ENCODE peak calls at places on chromosome 5, in nine cellular contexts. Y is GM13976; B is stimulated activated CD8-positive, alpha-beta memory T cell treated with anti-CD3 and anti-CD28 coated beads, Interleukin-7, amount 100 ng/mL, for 1 hour; N is LoVo; R is epithelial cell of prostate; A is H4; S is Right ventricle myocardium superior; J is AG08395; M is NCI-H187 treated with DMSO at 0.1 percent for 48 hours. Q is an unnamed sample.

GRCh38 chr5:134188092-134188491 is 11.3 kb upstream of the SKP1 start:
- DNase-seq in Y (no peak), B (no peak), N (no peak), R (no peak), A (no peak), S (no peak), J (no peak), M (no peak), Q (no peak)

GRCh38 chr5:87912419-87912818 is 356.2 kb downstream of the TMEM161B start:
- DNase-seq in Y (no peak), B (no peak), N (no peak), R (no peak), A (no peak), S (no peak), J (no peak), M (no peak), Q (no peak)

GRCh38 chr5:2869471-2869870 is 118.0 kb upstream of the IRX2 start:
- DNase-seq in Y (no peak), B (no peak), N (no peak), R (no peak), A (no peak), S (no peak), J (no peak), M (no peak), Q (no peak)

GRCh38 chr5:137605377-137605776 is 106.3 kb upstream of the SPOCK1 start:
- DNase-seq in Y (no peak), B (no peak), N (no peak), R (no peak), A (no peak), S (no peak), J (peak; percentile 25), M (peak; percentile 64), Q (no peak)

GRCh38 chr5:39714036-39714698 is 289.4 kb upstream of the DAB2 start:
- DNase-seq in Y (peak; percentile 24), B (no peak), N (peak; percentile 66), R (peak; percentile 31), A (peak; percentile 78), S (no peak), J (peak; percentile 46), M (no peak), Q (peak; percentile 22)

GRCh38 chr5:45274241-45274640 is 421.9 kb downstream of the HCN1 start:
- DNase-seq in Y (no peak), B (no peak), N (no peak), R (no peak), A (no peak), S (no peak), J (no peak), M (no peak), Q (no peak)

GRCh38 chr5:143693691-143694252 is 118.2 kb upstream of the HMHB1 start:
- DNase-seq in Y (peak; percentile 27), B (no peak), N (no peak), R (no peak), A (no peak), S (no peak), J (no peak), M (no peak), Q (no peak)

GRCh38 chr5:36079200-36079761 is 12.6 kb upstream of the UGT3A2 start:
- DNase-seq in Y (peak; percentile 72), B (no peak), N (peak; percentile 68), R (no peak), A (peak; percentile 72), S (no peak), J (peak; percentile 74), M (peak; percentile 32), Q (peak; percentile 9)

GRCh38 chr5:138274189-138274853 is at the start of gene GFRA3:
- DNase-seq in Y (peak; percentile 63), B (no peak), N (no peak), R (no peak), A (no peak), S (no peak), J (no peak), M (no peak), Q (peak; percentile 13)

GRCh38 chr5:76041863-76042262 is 41.3 kb upstream of the SV2C start:
- DNase-seq in Y (no peak), B (no peak), N (no peak), R (no peak), A (no peak), S (no peak), J (no peak), M (no peak), Q (no peak)

GRCh38 chr5:57582578-57583070 is 100.0 kb upstream of the ACTBL2 start:
- DNase-seq in Y (no peak), B (no peak), N (no peak), R (no peak), A (no peak), S (no peak), J (no peak), M (no peak), Q (no peak)

GRCh38 chr5:79962580-79963222 is 28.4 kb downstream of the MTX3 start:
- DNase-seq in Y (no peak), B (no peak), N (no peak), R (no peak), A (peak; percentile 40), S (no peak), J (peak; percentile 45), M (no peak), Q (no peak)

GRCh38 chr5:166909926-166910325 is 1381.5 kb upstream of the WWC1 start:
- DNase-seq in Y (no peak), B (no peak), N (no peak), R (no peak), A (no peak), S (no peak), J (no peak), M (no peak), Q (no peak)

GRCh38 chr5:170275376-170275994 is 22.1 kb downstream of the LCP2 start:
- DNase-seq in Y (no peak), B (no peak), N (no peak), R (no peak), A (no peak), S (no peak), J (no peak), M (no peak), Q (no peak)

GRCh38 chr5:9619331-9620092 is 10.6 kb downstream of the TAS2R1 start:
- DNase-seq in Y (no peak), B (no peak), N (no peak), R (no peak), A (no peak), S (peak; percentile 40), J (no peak), M (no peak), Q (no peak)

GRCh38 chr5:39947657-39948056 is 522.9 kb upstream of the DAB2 start:
- DNase-seq in Y (no peak), B (no peak), N (no peak), R (no peak), A (peak; percentile 29), S (no peak), J (no peak), M (no peak), Q (no peak)

GRCh38 chr5:68612972-68613371 is 397.4 kb downstream of the PIK3R1 start:
- DNase-seq in Y (no peak), B (no peak), N (no peak), R (no peak), A (no peak), S (no peak), J (no peak), M (no peak), Q (no peak)

GRCh38 chr5:43312699-43313034 is 545 bp downstream of the HMGCS1 start:
- DNase-seq in Y (no peak), B (no peak), N (no peak), R (no peak), A (peak; percentile 15), S (no peak), J (no peak), M (no peak), Q (no peak)

GRCh38 chr5:163978897-163979296 is 473.5 kb downstream of the MAT2B start:
- DNase-seq in Y (no peak), B (no peak), N (no peak), R (no peak), A (no peak), S (no peak), J (no peak), M (no peak), Q (no peak)

GRCh38 chr5:154713615-154714125 is 41.5 kb upstream of the LARP1 start:
- DNase-seq in Y (no peak), B (no peak), N (no peak), R (no peak), A (no peak), S (no peak), J (no peak), M (no peak), Q (no peak)

GRCh38 chr5:130116431-130116830 is 212.2 kb downstream of the CHSY3 start:
- DNase-seq in Y (no peak), B (no peak), N (no peak), R (no peak), A (no peak), S (no peak), J (no peak), M (no peak), Q (no peak)

GRCh38 chr5:176812269-176813259 is 2.2 kb downstream of the UNC5A start:
- DNase-seq in Y (peak; percentile 78), B (no peak), N (no peak), R (no peak), A (no peak), S (no peak), J (peak; percentile 42), M (no peak), Q (no peak)